ENCODE peak calls at places on chromosomes 2 and 18, in seven cellular contexts. T, B, V, K, N, J and M are unnamed samples.

GRCh38 chr2:62077239-62077638 is 118.7 kb upstream of the B3GNT2 start:
- DNase-seq in N (no peak), K (no peak), V (no peak), B (no peak), J (no peak), T (no peak), M (no peak)

GRCh38 chr2:223626713-223627112 is 24.6 kb upstream of the SCG2 start:
- DNase-seq in T (peak; percentile 75), V (no peak), K (peak; percentile 79), N (no peak), J (peak; percentile 32), B (peak; percentile 55), M (peak; percentile 59)

GRCh38 chr2:223601932-223602676 is at the start of gene SCG2:
- DNase-seq in V (peak; percentile 93), T (peak; percentile 96), J (peak; percentile 63), B (peak; percentile 92), N (peak; percentile 62), K (peak; percentile 64), M (peak; percentile 83)

GRCh38 chr2:40448476-40449079 is 3.3 kb downstream of the SLC8A1 start:
- DNase-seq in B (no peak), K (peak; percentile 21), T (peak; percentile 52), N (no peak), V (no peak), J (peak; percentile 37), M (peak; percentile 51)

GRCh38 chr2:150788741-150789140 is 301.3 kb upstream of the RND3 start:
- DNase-seq in T (peak; percentile 43), B (peak; percentile 28), V (no peak), J (no peak), N (no peak), K (no peak), M (no peak)

GRCh38 chr2:239602290-239603282 is 201.8 kb upstream of the HDAC4 start:
- DNase-seq in B (no peak), N (peak; percentile 17), J (no peak), T (no peak), V (no peak), K (no peak), M (no peak)

GRCh38 chr2:25699206-25699605 is 25.8 kb upstream of the DTNB start:
- DNase-seq in T (no peak), N (no peak), K (no peak), B (no peak), V (no peak), J (no peak), M (no peak)

GRCh38 chr2:168203762-168204693 is 43.4 kb downstream of the STK39 start:
- DNase-seq in B (no peak), J (no peak), N (no peak), V (no peak), K (no peak), T (no peak), M (no peak)

GRCh38 chr18:43620936-43621335 is 343.6 kb upstream of the SYT4 start:
- DNase-seq in K (peak; percentile 20), J (peak; percentile 35), B (peak; percentile 2), V (peak; percentile 55), N (no peak), T (peak; percentile 5), M (peak; percentile 42)

GRCh38 chr2:197426723-197427122 is 8.1 kb downstream of the SF3B1 start:
- DNase-seq in V (no peak), B (no peak), N (no peak), T (no peak), J (no peak), K (no peak), M (no peak)

GRCh38 chr2:113847144-113847543 is 42.7 kb upstream of the ACTR3 start:
- DNase-seq in T (peak; percentile 45), B (peak; percentile 47), J (peak; percentile 20), N (no peak), K (peak; percentile 48), V (no peak), M (peak; percentile 18)

GRCh38 chr2:50614056-50614455 is 417.9 kb downstream of the NRXN1 start:
- DNase-seq in N (no peak), J (peak; percentile 52), T (peak; percentile 59), K (peak; percentile 10), V (no peak), B (no peak), M (peak; percentile 46)

GRCh38 chr2:197205590-197206215 is 104.9 kb downstream of the ANKRD44 start:
- DNase-seq in T (no peak), V (no peak), N (no peak), K (no peak), J (no peak), B (no peak), M (no peak)

GRCh38 chr2:176502619-176503018 is 233.4 kb downstream of the MTX2 start:
- DNase-seq in N (no peak), K (no peak), J (no peak), T (no peak), B (no peak), V (peak; percentile 29), M (no peak)

GRCh38 chr18:58668897-58669296 is 2.4 kb upstream of the MALT1 start:
- DNase-seq in B (peak; percentile 35), T (peak; percentile 80), K (peak; percentile 75), V (no peak), N (no peak), J (peak; percentile 92), M (peak; percentile 77)

GRCh38 chr18:25896178-25896780 is 194.1 kb downstream of the SS18 start:
- DNase-seq in B (peak; percentile 39), N (no peak), K (peak; percentile 33), J (peak; percentile 18), V (peak; percentile 68), T (peak; percentile 58), M (peak; percentile 51)

GRCh38 chr18:6487027-6487426 is 72.3 kb upstream of the L3MBTL4 start:
- DNase-seq in J (no peak), N (no peak), B (no peak), V (no peak), K (no peak), T (no peak), M (no peak)

GRCh38 chr2:31251018-31251417 is 17.1 kb downstream of the EHD3 start:
- DNase-seq in B (no peak), K (no peak), J (no peak), N (no peak), V (no peak), T (no peak), M (no peak)

GRCh38 chr2:63614983-63615945 is 26.5 kb downstream of the MDH1 start:
- DNase-seq in N (no peak), T (peak; percentile 55), J (peak; percentile 79), K (peak; percentile 63), V (peak; percentile 52), B (peak; percentile 2), M (peak; percentile 86)

GRCh38 chr2:168632733-168633132 is 169.7 kb upstream of the NOSTRIN start:
- DNase-seq in V (no peak), N (no peak), J (no peak), B (peak; percentile 62), T (peak; percentile 59), K (no peak), M (no peak)

GRCh38 chr2:145007673-145008263 is 487.8 kb upstream of the ZEB2 start:
- DNase-seq in J (no peak), K (peak; percentile 67), T (peak; percentile 66), B (peak; percentile 73), V (no peak), N (no peak), M (peak; percentile 44)

DNA sequence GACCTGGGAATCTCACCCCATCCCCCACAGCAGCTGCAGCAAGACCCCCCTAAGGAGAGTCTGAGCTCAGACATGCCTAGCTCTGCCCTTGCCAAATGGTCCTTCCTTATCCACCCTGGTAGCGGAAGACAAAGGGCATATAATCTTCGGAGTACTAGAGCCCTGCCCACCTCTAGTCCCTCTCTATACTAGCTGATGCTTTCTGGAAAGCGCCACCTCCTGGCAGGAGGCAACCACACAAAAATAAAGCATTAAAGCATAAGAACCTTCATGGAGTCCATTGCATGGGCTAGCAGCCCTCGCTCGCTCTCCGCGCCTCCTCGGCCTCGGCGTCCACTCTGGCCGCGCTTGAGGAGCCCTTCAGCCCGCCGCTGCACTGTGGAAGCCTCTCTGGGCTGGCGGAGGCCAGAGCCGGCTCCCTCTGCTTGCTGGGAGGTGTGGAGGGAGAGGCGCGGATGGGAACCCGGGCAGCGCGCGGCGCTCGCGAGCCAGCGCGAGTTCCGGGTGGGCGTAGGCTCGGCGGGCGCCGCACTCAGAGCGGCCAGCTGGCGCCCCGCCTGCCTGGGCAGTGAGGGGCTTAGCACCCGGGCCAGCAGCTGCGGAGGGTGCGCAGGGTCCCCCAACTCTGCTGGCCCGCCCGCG is 941.2 kb downstream of the SUCLG1 start:
- DNase-seq in V (no peak), T (no peak), J (no peak), K (no peak), N (no peak), B (no peak), M (no peak)
- TF ChIP-seq CTCF in V (no peak), T (no peak), J (no peak), K (no peak), N (no peak), B (no peak), M (no peak)

DNA sequence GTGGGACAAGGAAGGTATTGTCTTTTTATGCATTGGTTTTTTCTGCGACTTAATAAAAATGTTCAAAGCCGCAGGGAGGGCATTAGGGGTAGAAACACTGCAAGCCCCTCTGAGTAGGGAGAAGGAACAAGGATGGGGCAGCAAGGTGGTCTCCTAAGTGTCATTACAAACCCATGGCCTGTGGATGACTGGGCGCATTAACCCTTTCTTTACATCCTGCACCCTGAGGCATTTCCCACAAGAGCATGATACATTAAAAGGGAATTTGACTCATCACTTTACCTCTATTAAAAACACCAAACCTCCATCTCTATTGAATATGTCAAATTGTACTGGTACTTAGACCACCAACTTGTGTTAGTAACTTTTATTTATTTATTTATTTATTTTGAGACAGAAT is 112.5 kb downstream of the VIT start:
- DNase-seq in K (no peak), B (no peak), N (no peak), T (no peak), J (peak; percentile 17), V (no peak), M (peak; percentile 17)
- H3K4me3 ChIP-seq in K (no peak overlapping the region), B (no peak overlapping the region), N (no peak overlapping the region), T (no peak overlapping the region), J (no peak overlapping the region), V (no peak overlapping the region), M (no peak overlapping the region)

GRCh38 chr2:162318280-162319222 is at the start of gene IFIH1:
- DNase-seq in T (peak; percentile 89), V (peak; percentile 89), B (peak; percentile 71), K (peak; percentile 92), J (peak; percentile 78), N (peak; percentile 86), M (peak; percentile 88)
- TF ChIP-seq CTCF in T (peak; percentile 43), V (peak; percentile 27), B (peak; percentile 53), K (no peak), J (peak; percentile 44), N (peak; percentile 15), M (peak; percentile 51)

DNA sequence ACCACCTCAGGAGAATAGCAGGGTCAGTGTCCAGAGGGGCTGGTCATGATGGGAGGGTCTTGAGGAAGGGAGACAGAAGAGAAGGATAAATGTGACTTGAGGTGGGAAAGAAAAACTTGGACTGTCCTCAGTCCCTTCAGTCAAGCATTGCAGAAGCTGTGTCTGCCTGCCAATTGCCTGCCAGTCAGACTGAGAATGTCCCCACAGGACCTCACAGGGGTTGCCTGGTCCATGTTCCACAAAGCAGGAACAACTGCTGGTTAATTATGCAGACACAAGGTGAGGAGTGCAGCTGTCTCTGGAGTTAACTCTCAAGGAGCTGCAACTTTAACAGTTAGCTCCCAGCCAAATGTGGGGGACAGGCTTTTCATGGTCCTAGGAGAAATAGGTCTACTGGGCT is 75.7 kb downstream of the TRIM43 start:
- DNase-seq in V (no peak), K (no peak), B (no peak), J (no peak), N (no peak), T (no peak), M (no peak)
- H3K4me3 ChIP-seq in V (no peak overlapping the region), K (no peak overlapping the region), B (no peak overlapping the region), J (no peak overlapping the region), N (no peak overlapping the region), T (no peak overlapping the region), M (no peak overlapping the region)

GRCh38 chr2:232436381-232437129 is 19.4 kb upstream of the ALPI start:
- DNase-seq in T (no peak), B (no peak), J (no peak), V (peak; percentile 5), K (no peak), N (no peak), M (no peak)
- TF ChIP-seq CTCF in T (no peak), B (no peak), J (no peak), V (no peak), K (no peak), N (no peak), M (no peak)